ENCODE peak calls at places on chromosomes 4 and X, in seven cellular contexts. M is activated naive CD8-positive, alpha-beta T cell treated with anti-CD3 and anti-CD28 coated beads, Interleukin-2, amount 50 U/mL, for 24 hours; R is CD4-positive, CD25-positive, alpha-beta regulatory T cell; I is activated CD8-positive, alpha-beta T cell treated with anti-CD3 and anti-CD28 coated beads for 36 hours; W is central memory CD8-positive, alpha-beta T cell; U is A549; D is T-helper 17 cell. S is an unnamed sample.

GRCh38 chr4:88759039-88759631 is 61.5 kb upstream of the NAP1L5 start:
- ATAC-seq in R (no peak), I (no peak), W (no peak), D (no peak), U (no peak), M (no peak), S (peak)

GRCh38 chr4:99885063-99885664 is 9.1 kb downstream of the LAMTOR3 start:
- ATAC-seq in U (no peak), R (peak), W (no peak), I (peak), M (no peak), D (no peak), S (no peak)

GRCh38 chr4:76620723-76621463 is 185.9 kb downstream of the SHROOM3 start:
- ATAC-seq in R (no peak), I (no peak), D (no peak), M (no peak), U (no peak), W (no peak), S (no peak)

GRCh38 chr4:6891436-6892170 is 18.0 kb upstream of the TBC1D14 start:
- ATAC-seq in I (peak), M (peak), D (peak), U (peak), W (peak), R (peak), S (no peak)

GRCh38 chr4:75189976-75190375 is 257.1 kb downstream of the PARM1 start:
- ATAC-seq in W (no peak), D (no peak), I (no peak), M (no peak), U (no peak), R (no peak), S (no peak)

GRCh38 chr4:62930884-62931283 is 1478.4 kb downstream of the TECRL start:
- ATAC-seq in I (no peak), W (no peak), M (no peak), R (no peak), D (no peak), U (no peak), S (no peak)

GRCh38 chr4:153522800-153523089 is 56.6 kb downstream of the TMEM131L start:
- ATAC-seq in M (peak), I (peak), D (peak), U (no peak), W (peak), R (peak), S (no peak)

GRCh38 chr4:123390846-123391456 is 5.6 kb upstream of the SPRY1 start:
- ATAC-seq in I (peak), U (no peak), R (no peak), D (no peak), M (peak), W (no peak), S (no peak)

GRCh38 chr4:179597301-179597700 is 2155.1 kb upstream of the AGA start:
- ATAC-seq in W (no peak), U (no peak), I (no peak), M (no peak), R (no peak), D (no peak), S (no peak)

GRCh38 chrX:46713672-46714487 is 45.0 kb downstream of the SLC9A7 start:
- ATAC-seq in D (no peak), I (peak), U (no peak), W (no peak), R (no peak), M (peak), S (no peak)

GRCh38 chr4:39614487-39615162 is 24.0 kb downstream of the SMIM14 start:
- ATAC-seq in I (no peak), U (no peak), W (no peak), D (no peak), R (no peak), M (no peak), S (peak)

GRCh38 chr4:37068580-37068979 is 176.0 kb upstream of the NWD2 start:
- ATAC-seq in U (no peak), I (no peak), R (no peak), W (no peak), M (no peak), D (no peak), S (no peak)

GRCh38 chr4:92994727-92995126 is 691.0 kb downstream of the GRID2 start:
- ATAC-seq in I (no peak), U (no peak), M (no peak), R (no peak), W (no peak), D (no peak), S (no peak)

GRCh38 chrX:9677098-9677739 is 88.4 kb downstream of the GPR143 start:
- ATAC-seq in M (peak), U (no peak), D (peak), W (peak), R (peak), I (peak), S (peak)

GRCh38 chrX:70398899-70399298 is 24.2 kb upstream of the GDPD2 start:
- ATAC-seq in I (peak), R (peak), U (no peak), M (no peak), D (peak), W (peak), S (no peak)

GRCh38 chr4:105414316-105414715 is 59.5 kb downstream of the PPA2 start:
- ATAC-seq in W (no peak), U (no peak), D (no peak), I (no peak), M (no peak), R (no peak), S (no peak)

GRCh38 chrX:13367950-13368349 is 48.1 kb upstream of the ATXN3L start:
- ATAC-seq in R (no peak), W (peak), M (no peak), D (no peak), U (no peak), I (no peak), S (no peak)

GRCh38 chrX:55144697-55145096 is 55.9 kb downstream of the PAGE2 start:
- ATAC-seq in M (no peak), D (no peak), R (no peak), W (no peak), U (no peak), I (no peak), S (no peak)

GRCh38 chr4:41820473-41820872 is 71.9 kb upstream of the PHOX2B start:
- ATAC-seq in U (no peak), D (no peak), I (no peak), M (no peak), R (no peak), W (no peak), S (no peak)

GRCh38 chr4:47824844-47825243 is 13.0 kb downstream of the CORIN start:
- ATAC-seq in U (no peak), W (no peak), R (no peak), M (no peak), D (no peak), I (no peak), S (no peak)

GRCh38 chrX:2342281-2342688 is 158.5 kb downstream of the DHRSX start:
- ATAC-seq in D (no peak), U (no peak), M (no peak), R (no peak), W (no peak), I (no peak), S (no peak)

GRCh38 chr4:2991243-2991642 is 27.9 kb downstream of the GRK4 start:
- ATAC-seq in M (no peak), W (no peak), R (no peak), D (no peak), I (no peak), U (no peak), S (no peak)

S was measured in gastroesophageal sphincter.